ENCODE peak calls at places on chromosomes 5 and 9, in ten cellular contexts. L is lower leg skin, P is GM13976, G is WTC11, D is natural killer cell, K is mucosa of descending colon, Y is nephron progenitor cell, Q is SK-N-SH, R is astrocyte of the cerebellum, X is choroid plexus epithelial cell. E is an unnamed sample.

GRCh38 chr5:24183941-24184340 is 460.8 kb downstream of the CDH10 start:
- DNase-seq in L (no peak), P (no peak), G (no peak), D (no peak), K (no peak), Y (no peak), Q (no peak), R (no peak), X (no peak), E (no peak)

GRCh38 chr5:136108131-136108739 is 24.4 kb upstream of the SMAD5 start:
- DNase-seq in L (no peak), P (no peak), G (no peak), D (no peak), K (no peak), Y (no peak), Q (no peak), R (no peak), X (no peak), E (no peak)

GRCh38 chr5:175658299-175659145 is 651 bp downstream of the HRH2 start:
- DNase-seq in L (no peak), P (no peak), G (peak), D (no peak), K (peak), Y (peak), Q (peak), R (no peak), X (no peak), E (peak)

GRCh38 chr9:97984188-97985057 is 1.3 kb downstream of the ANP32B start:
- DNase-seq in L (peak), P (peak), G (peak), D (peak), K (peak), Y (peak), Q (peak), R (peak), X (peak), E (peak)

GRCh38 chr5:16489322-16489791 is 23.8 kb upstream of the ZNF622 start:
- DNase-seq in L (no peak), P (no peak), G (no peak), D (no peak), K (no peak), Y (no peak), Q (peak), R (peak), X (peak), E (no peak)

GRCh38 chr5:179731791-179732411 is 721 bp upstream of the MAML1 start:
- DNase-seq in L (no peak), P (peak), G (peak), D (peak), K (peak), Y (no peak), Q (no peak), R (peak), X (peak), E (no peak)

GRCh38 chr5:171271798-171272197 is 37.2 kb upstream of the TLX3 start:
- DNase-seq in L (no peak), P (no peak), G (no peak), D (no peak), K (no peak), Y (no peak), Q (no peak), R (no peak), X (no peak), E (no peak)

GRCh38 chr5:14532180-14532579 is 49.4 kb upstream of the OTULINL start:
- DNase-seq in L (no peak), P (no peak), G (no peak), D (no peak), K (no peak), Y (no peak), Q (no peak), R (no peak), X (no peak), E (no peak)

GRCh38 chr9:11933926-11934325 is 759.3 kb upstream of the TYRP1 start:
- DNase-seq in L (no peak), P (no peak), G (no peak), D (no peak), K (no peak), Y (no peak), Q (no peak), R (peak), X (peak), E (no peak)

GRCh38 chr5:95963650-95964410 is 2.2 kb upstream of the ELL2 start:
- DNase-seq in L (no peak), P (no peak), G (no peak), D (no peak), K (no peak), Y (no peak), Q (no peak), R (no peak), X (peak), E (no peak)

GRCh38 chr9:10026585-10026984 is 586.2 kb downstream of the PTPRD start:
- DNase-seq in L (no peak), P (no peak), G (no peak), D (no peak), K (no peak), Y (no peak), Q (no peak), R (no peak), X (no peak), E (no peak)

GRCh38 chr5:6730807-6731206 is 17.6 kb downstream of the TENT4A start:
- DNase-seq in L (no peak), P (no peak), G (no peak), D (no peak), K (no peak), Y (no peak), Q (no peak), R (no peak), X (no peak), E (no peak)

GRCh38 chr9:127554966-127555829 is 56.9 kb upstream of the STXBP1 start:
- DNase-seq in L (no peak), P (no peak), G (no peak), D (no peak), K (no peak), Y (no peak), Q (no peak), R (no peak), X (no peak), E (no peak)

GRCh38 chr5:171444582-171444981 is 25.1 kb downstream of the FGF18 start:
- DNase-seq in L (no peak), P (no peak), G (no peak), D (no peak), K (no peak), Y (no peak), Q (no peak), R (peak), X (peak), E (no peak)

GRCh38 chr5:1007681-1008450 is 736 bp upstream of the NKD2 start:
- DNase-seq in L (peak), P (no peak), G (peak), D (no peak), K (no peak), Y (no peak), Q (no peak), R (no peak), X (no peak), E (peak)

GRCh38 chr5:27241564-27242257 is 203.3 kb upstream of the CDH9 start:
- DNase-seq in L (no peak), P (no peak), G (no peak), D (no peak), K (no peak), Y (no peak), Q (no peak), R (peak), X (peak), E (no peak)

GRCh38 chr5:13478831-13479465 is 465.5 kb downstream of the DNAH5 start:
- DNase-seq in L (no peak), P (peak), G (peak), D (no peak), K (no peak), Y (peak), Q (peak), R (peak), X (peak), E (peak)

GRCh38 chr5:72452515-72453259 is 54.5 kb downstream of the ZNF366 start:
- DNase-seq in L (peak), P (no peak), G (no peak), D (no peak), K (peak), Y (no peak), Q (no peak), R (peak), X (peak), E (no peak)

GRCh38 chr5:96256795-96257470 is 176.1 kb downstream of the PCSK1 start:
- DNase-seq in L (no peak), P (no peak), G (no peak), D (no peak), K (no peak), Y (peak), Q (peak), R (no peak), X (peak), E (no peak)

GRCh38 chr5:57937025-57937424 is 454.4 kb upstream of the ACTBL2 start:
- DNase-seq in L (no peak), P (no peak), G (no peak), D (no peak), K (no peak), Y (no peak), Q (no peak), R (no peak), X (peak), E (no peak)

GRCh38 chr5:160792281-160792680 is 59.7 kb downstream of the ATP10B start:
- DNase-seq in L (no peak), P (no peak), G (no peak), D (no peak), K (no peak), Y (no peak), Q (no peak), R (no peak), X (no peak), E (no peak)

GRCh38 chr5:151125421-151125820 is 32.2 kb downstream of the ANXA6 start:
- DNase-seq in L (no peak), P (peak), G (no peak), D (no peak), K (no peak), Y (no peak), Q (no peak), R (no peak), X (no peak), E (no peak)

GRCh38 chr5:125160787-125161502 is 414.5 kb upstream of the ZNF608 start:
- DNase-seq in L (no peak), P (no peak), G (peak), D (no peak), K (no peak), Y (peak), Q (no peak), R (no peak), X (peak), E (no peak)

GRCh38 chr5:14216902-14217301 is 73.8 kb downstream of the TRIO start:
- DNase-seq in L (no peak), P (no peak), G (peak), D (no peak), K (no peak), Y (no peak), Q (no peak), R (no peak), X (no peak), E (no peak)

GRCh38 chr5:107519900-107520354 is 150.8 kb downstream of the EFNA5 start:
- DNase-seq in L (no peak), P (no peak), G (no peak), D (no peak), K (no peak), Y (no peak), Q (peak), R (no peak), X (no peak), E (no peak)

GRCh38 chr9:14533867-14534650 is 159.2 kb downstream of the ZDHHC21 start:
- DNase-seq in L (no peak), P (no peak), G (no peak), D (no peak), K (no peak), Y (no peak), Q (no peak), R (no peak), X (no peak), E (no peak)

GRCh38 chr9:97560154-97560553 is 58.7 kb downstream of the TMOD1 start:
- DNase-seq in L (peak), P (no peak), G (no peak), D (no peak), K (no peak), Y (no peak), Q (no peak), R (no peak), X (no peak), E (no peak)

GRCh38 chr5:156497816-156498215 is 170.9 kb downstream of the SGCD start:
- DNase-seq in L (no peak), P (no peak), G (no peak), D (no peak), K (no peak), Y (no peak), Q (peak), R (no peak), X (no peak), E (no peak)

GRCh38 chr5:53425598-53426516 is 54.6 kb upstream of the FST start:
- DNase-seq in L (no peak), P (peak), G (peak), D (no peak), K (no peak), Y (peak), Q (peak), R (no peak), X (no peak), E (no peak)

GRCh38 chr9:135500525-135501260 is at the start of gene MRPS2:
- DNase-seq in L (peak), P (peak), G (peak), D (peak), K (peak), Y (peak), Q (peak), R (peak), X (peak), E (peak)
- TF ChIP-seq CTCF in L (no peak), P (peak), G (peak), D (peak), K (peak), Y (peak), Q (peak), R (peak), X (peak), E (peak)

GRCh38 chr9:135616621-135617537 is 22.5 kb downstream of the GLT6D1 start:
- DNase-seq in L (peak), P (peak), G (no peak), D (no peak), K (no peak), Y (no peak), Q (peak), R (no peak), X (no peak), E (no peak)

GRCh38 chr9:135617538-135617900 is 21.8 kb downstream of the GLT6D1 start:
- DNase-seq in L (peak), P (no peak), G (no peak), D (no peak), K (no peak), Y (no peak), Q (peak), R (no peak), X (no peak), E (no peak)

GRCh38 chr9:135614821-135615665 is 24.3 kb downstream of the GLT6D1 start:
- DNase-seq in L (peak), P (peak), G (no peak), D (no peak), K (no peak), Y (no peak), Q (peak), R (no peak), X (no peak), E (no peak)

GRCh38 chr9:135613946-135614805 is 25.2 kb downstream of the GLT6D1 start:
- DNase-seq in L (peak), P (peak), G (no peak), D (no peak), K (no peak), Y (no peak), Q (peak), R (no peak), X (no peak), E (no peak)

GRCh38 chr9:135615666-135616620 is 23.4 kb downstream of the GLT6D1 start:
- DNase-seq in L (peak), P (peak), G (no peak), D (no peak), K (no peak), Y (no peak), Q (peak), R (no peak), X (no peak), E (no peak)
- TF ChIP-seq CTCF in L (no peak), P (no peak), G (no peak), D (no peak), K (no peak), Y (peak), Q (no peak), R (no peak), X (no peak), E (peak)

GRCh38 chr9:79255681-79256080 is 316.1 kb upstream of the TLE4 start:
- DNase-seq in L (no peak), P (no peak), G (no peak), D (no peak), K (no peak), Y (no peak), Q (no peak), R (no peak), X (no peak), E (no peak)

GRCh38 chr9:79257215-79257614 is 314.6 kb upstream of the TLE4 start:
- DNase-seq in L (no peak), P (no peak), G (peak), D (no peak), K (peak), Y (peak), Q (no peak), R (peak), X (no peak), E (no peak)

GRCh38 chr9:79256691-79257213 is 315.0 kb upstream of the TLE4 start:
- DNase-seq in L (no peak), P (no peak), G (no peak), D (no peak), K (no peak), Y (peak), Q (no peak), R (peak), X (peak), E (peak)

GRCh38 chr9:79257671-79258410 is 313.9 kb upstream of the TLE4 start:
- DNase-seq in L (no peak), P (no peak), G (no peak), D (no peak), K (no peak), Y (peak), Q (no peak), R (peak), X (no peak), E (no peak)

GRCh38 chr9:79254900-79255651 is 316.7 kb upstream of the TLE4 start:
- DNase-seq in L (no peak), P (no peak), G (peak), D (no peak), K (no peak), Y (no peak), Q (no peak), R (no peak), X (peak), E (no peak)
- TF ChIP-seq CTCF in L (no peak), P (no peak), G (no peak), D (no peak), K (no peak), Y (no peak), Q (peak), R (peak), X (peak), E (peak)

DNA sequence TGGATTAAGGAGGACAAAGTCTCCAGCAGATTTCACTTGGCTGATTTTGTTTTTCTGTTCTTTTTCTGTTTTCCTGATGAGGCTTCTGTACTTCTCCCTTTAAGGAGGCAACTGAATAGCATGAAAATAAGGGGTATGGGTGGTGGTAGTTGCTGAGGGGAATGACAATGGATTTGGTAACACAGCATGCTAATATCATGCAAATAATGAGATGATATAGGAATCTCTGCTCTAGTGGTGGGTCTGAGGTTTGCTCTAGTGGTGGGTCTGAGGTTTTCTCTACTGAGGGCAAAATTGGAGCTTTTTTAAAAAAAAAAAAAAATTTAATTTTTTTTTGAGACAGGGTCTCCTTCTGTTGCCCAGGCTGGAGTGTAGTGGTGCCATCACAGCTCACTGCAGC is 139.7 kb downstream of the C9orf152 start:
- DNase-seq in L (no peak), P (no peak), G (no peak), D (no peak), K (no peak), Y (no peak), Q (no peak), R (no peak), X (no peak), E (no peak)
- TF ChIP-seq CTCF in L (no peak), P (no peak), G (no peak), D (no peak), K (no peak), Y (no peak), Q (no peak), R (no peak), X (peak), E (no peak)

GRCh38 chr5:181186022-181186421 is 19.0 kb downstream of the TRIM7 start:
- DNase-seq in L (no peak), P (no peak), G (no peak), D (no peak), K (no peak), Y (no peak), Q (no peak), R (no peak), X (no peak), E (no peak)

GRCh38 chr5:181189363-181189961 is 15.5 kb downstream of the TRIM7 start:
- DNase-seq in L (no peak), P (peak), G (no peak), D (peak), K (peak), Y (peak), Q (no peak), R (no peak), X (peak), E (no peak)

GRCh38 chr5:181186902-181187499 is 18.0 kb downstream of the TRIM7 start:
- DNase-seq in L (no peak), P (no peak), G (no peak), D (no peak), K (no peak), Y (no peak), Q (no peak), R (no peak), X (no peak), E (no peak)

GRCh38 chr5:181188700-181189362 is 16.2 kb downstream of the TRIM7 start:
- DNase-seq in L (peak), P (peak), G (peak), D (peak), K (peak), Y (peak), Q (peak), R (peak), X (peak), E (peak)

GRCh38 chr5:181187500-181188213 is 17.3 kb downstream of the TRIM7 start:
- DNase-seq in L (peak), P (no peak), G (peak), D (peak), K (peak), Y (peak), Q (peak), R (peak), X (peak), E (peak)
- TF ChIP-seq CTCF in L (peak), P (no peak), G (no peak), D (no peak), K (no peak), Y (no peak), Q (peak), R (peak), X (peak), E (peak)

DNA sequence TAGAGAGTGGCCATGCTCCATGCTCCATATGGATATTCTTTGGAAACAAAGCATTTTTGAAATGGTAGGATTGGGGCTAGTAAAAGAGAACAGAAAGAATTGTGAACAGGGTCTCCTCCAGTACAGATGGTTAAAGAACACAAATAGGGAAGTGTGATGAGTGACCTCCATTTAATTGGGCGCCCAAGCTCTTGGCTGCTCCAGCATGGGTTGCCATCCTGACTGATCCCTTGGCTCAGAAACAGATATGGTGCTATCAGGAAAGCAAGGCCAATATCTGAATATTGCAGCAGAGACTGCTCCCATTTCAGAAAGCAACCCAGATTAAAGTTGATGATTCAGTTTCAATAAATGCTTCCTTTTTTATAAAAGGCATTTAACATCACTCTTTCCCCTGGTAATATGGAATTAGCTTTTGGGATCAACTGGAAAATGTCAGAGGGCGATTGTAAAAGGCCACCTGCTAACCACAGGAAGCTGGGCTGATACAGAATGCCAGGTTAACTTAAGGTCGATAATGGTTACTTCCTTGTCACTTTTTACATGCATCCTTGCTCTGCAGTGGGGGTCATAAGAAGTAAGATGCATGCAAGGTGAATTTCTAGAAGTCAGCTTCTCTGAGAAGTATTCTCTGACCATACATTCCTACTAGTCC is 52.9 kb downstream of the TMC1 start:
- DNase-seq in L (no peak), P (no peak), G (no peak), D (no peak), K (no peak), Y (no peak), Q (no peak), R (no peak), X (no peak), E (no peak)
- TF ChIP-seq CTCF in L (no peak), P (no peak), G (no peak), D (no peak), K (no peak), Y (no peak), Q (no peak), R (no peak), X (no peak), E (no peak)

GRCh38 chr9:77014597-77015263 is 4.7 kb upstream of the FOXB2 start:
- DNase-seq in L (no peak), P (peak), G (peak), D (no peak), K (no peak), Y (peak), Q (no peak), R (no peak), X (no peak), E (no peak)
- TF ChIP-seq CTCF in L (no peak), P (no peak), G (no peak), D (no peak), K (no peak), Y (peak), Q (peak), R (peak), X (peak), E (peak)

E was measured in progenitor cell of endocrine pancreas.